ENCODE peak calls at places on chromosomes 11 and 22, in ten cellular contexts. One of them, this sample, is unnamed.
A peak's percentile ranks its signal among the peaks of the same experiment; 100 is the strongest.

GRCh38 chr11:44634401-44635281 is 69.2 kb downstream of the CD82 start:
- DNase-seq in right lobe of liver: peak; percentile 86
- DNase-seq in heart left ventricle: peak; percentile 82
- DNase-seq in H1: no peak
- DNase-seq in K562: peak; percentile 72
- DNase-seq in stomach: peak; percentile 35
- DNase-seq in IMR-90: peak; percentile 79
- DNase-seq in uterus: peak; percentile 94
- DNase-seq in body of pancreas: peak; percentile 78
- DNase-seq in transverse colon: peak; percentile 51
- DNase-seq in this sample: peak; percentile 96

GRCh38 chr22:49871482-49871881 is 17.8 kb downstream of the ZBED4 start:
- DNase-seq in stomach: no peak
- DNase-seq in transverse colon: no peak
- DNase-seq in K562: peak; percentile 53
- DNase-seq in H1: no peak
- DNase-seq in right lobe of liver: no peak
- DNase-seq in uterus: no peak
- DNase-seq in body of pancreas: no peak
- DNase-seq in heart left ventricle: no peak
- DNase-seq in IMR-90: no peak
- DNase-seq in this sample: no peak

GRCh38 chr11:113449743-113450142 is 25.5 kb downstream of the DRD2 start:
- DNase-seq in transverse colon: no peak
- DNase-seq in stomach: no peak
- DNase-seq in heart left ventricle: no peak
- DNase-seq in right lobe of liver: no peak
- DNase-seq in uterus: no peak
- DNase-seq in IMR-90: no peak
- DNase-seq in body of pancreas: no peak
- DNase-seq in K562: no peak
- DNase-seq in H1: no peak
- DNase-seq in this sample: no peak

GRCh38 chr11:87361891-87362290 is 324.2 kb downstream of the TMEM135 start:
- DNase-seq in transverse colon: no peak
- DNase-seq in K562: no peak
- DNase-seq in heart left ventricle: no peak
- DNase-seq in H1: no peak
- DNase-seq in uterus: no peak
- DNase-seq in right lobe of liver: no peak
- DNase-seq in body of pancreas: no peak
- DNase-seq in stomach: no peak
- DNase-seq in IMR-90: no peak
- DNase-seq in this sample: no peak

GRCh38 chr11:61104963-61105362 is 2.7 kb downstream of the CD5 start:
- DNase-seq in H1: no peak
- DNase-seq in K562: no peak
- DNase-seq in uterus: no peak
- DNase-seq in stomach: no peak
- DNase-seq in transverse colon: no peak
- DNase-seq in IMR-90: no peak
- DNase-seq in heart left ventricle: no peak
- DNase-seq in body of pancreas: no peak
- DNase-seq in right lobe of liver: no peak
- DNase-seq in this sample: no peak

GRCh38 chr11:68099057-68099456 is 22.1 kb downstream of the CHKA start:
- DNase-seq in body of pancreas: no peak
- DNase-seq in transverse colon: no peak
- DNase-seq in heart left ventricle: no peak
- DNase-seq in K562: no peak
- DNase-seq in IMR-90: no peak
- DNase-seq in stomach: no peak
- DNase-seq in uterus: no peak
- DNase-seq in H1: no peak
- DNase-seq in right lobe of liver: no peak
- DNase-seq in this sample: no peak

GRCh38 chr22:46661221-46661851 is 41.1 kb downstream of the GRAMD4 start:
- DNase-seq in stomach: no peak
- DNase-seq in H1: no peak
- DNase-seq in heart left ventricle: no peak
- DNase-seq in K562: no peak
- DNase-seq in right lobe of liver: no peak
- DNase-seq in transverse colon: no peak
- DNase-seq in uterus: no peak
- DNase-seq in IMR-90: peak; percentile 76
- DNase-seq in body of pancreas: peak; percentile 29
- DNase-seq in this sample: peak; percentile 90

GRCh38 chr11:43358308-43358669 is 431 bp upstream of the TTC17 start:
- DNase-seq in transverse colon: no peak
- DNase-seq in body of pancreas: no peak
- DNase-seq in heart left ventricle: no peak
- DNase-seq in H1: no peak
- DNase-seq in uterus: no peak
- DNase-seq in right lobe of liver: no peak
- DNase-seq in IMR-90: no peak
- DNase-seq in stomach: no peak
- DNase-seq in K562: no peak
- DNase-seq in this sample: no peak

GRCh38 chr11:59273008-59273841 is 60.5 kb upstream of the MPEG1 start:
- DNase-seq in H1: no peak
- DNase-seq in body of pancreas: peak; percentile 6
- DNase-seq in K562: no peak
- DNase-seq in IMR-90: no peak
- DNase-seq in right lobe of liver: no peak
- DNase-seq in transverse colon: peak; percentile 48
- DNase-seq in stomach: no peak
- DNase-seq in uterus: no peak
- DNase-seq in heart left ventricle: no peak
- DNase-seq in this sample: no peak

GRCh38 chr11:113951487-113951886 is 23.4 kb upstream of the HTR3A start:
- DNase-seq in H1: no peak
- DNase-seq in right lobe of liver: no peak
- DNase-seq in stomach: no peak
- DNase-seq in body of pancreas: no peak
- DNase-seq in uterus: no peak
- DNase-seq in K562: no peak
- DNase-seq in IMR-90: no peak
- DNase-seq in transverse colon: no peak
- DNase-seq in heart left ventricle: no peak
- DNase-seq in this sample: no peak

DNA sequence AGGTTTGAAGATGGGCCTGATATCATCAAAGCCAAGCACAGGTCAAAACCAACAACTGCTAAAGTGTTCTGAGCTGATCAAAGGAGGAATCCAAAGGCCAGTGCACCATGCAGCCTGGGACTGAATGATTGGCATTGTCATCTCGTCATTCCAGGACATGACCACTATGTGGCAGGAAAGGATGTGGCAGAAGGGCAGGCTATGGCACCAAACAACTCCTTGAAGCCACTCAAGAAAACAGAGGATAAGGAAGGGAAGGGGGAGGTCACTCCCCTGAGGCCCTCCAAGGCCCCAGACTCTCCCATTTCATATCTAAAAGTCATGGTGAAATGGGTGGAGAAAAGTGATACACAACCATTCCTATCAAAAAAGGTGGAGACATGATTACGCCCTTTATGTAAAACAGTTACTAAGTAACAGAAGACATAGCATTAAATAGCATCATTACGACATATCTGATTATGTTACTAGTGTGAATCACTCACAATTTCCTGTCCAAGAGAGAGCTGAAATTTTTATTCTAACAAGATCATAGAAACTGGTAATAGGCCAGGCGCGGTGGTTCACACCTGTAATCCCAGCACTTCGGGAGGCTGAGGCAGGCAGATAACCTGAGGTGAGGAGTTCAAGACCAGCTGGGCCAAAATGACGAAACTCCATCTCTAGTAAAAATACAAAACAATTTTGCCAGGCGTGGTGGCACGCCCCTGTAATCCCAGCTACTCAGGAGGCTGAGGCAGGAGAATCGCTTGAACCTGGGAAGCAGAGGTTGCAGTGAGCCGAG is 49.3 kb downstream of the AHNAK start:
- DNase-seq in stomach: peak; percentile 28
- DNase-seq in IMR-90: peak; percentile 81
- DNase-seq in uterus: no peak
- DNase-seq in heart left ventricle: no peak
- DNase-seq in right lobe of liver: no peak
- DNase-seq in K562: no peak
- DNase-seq in H1: no peak
- DNase-seq in transverse colon: peak; percentile 62
- DNase-seq in body of pancreas: peak; percentile 10
- DNase-seq in this sample: no peak
- TF ChIP-seq CTCF in stomach: no peak
- TF ChIP-seq CTCF in IMR-90: peak; percentile 24
- TF ChIP-seq CTCF in uterus: no peak
- TF ChIP-seq CTCF in heart left ventricle: peak; percentile 23
- TF ChIP-seq CTCF in right lobe of liver: peak; percentile 28
- TF ChIP-seq CTCF in K562: peak; percentile 48
- TF ChIP-seq CTCF in H1: peak; percentile 70
- TF ChIP-seq CTCF in transverse colon: peak; percentile 37
- TF ChIP-seq CTCF in body of pancreas: no peak
- TF ChIP-seq CTCF in this sample: no peak

GRCh38 chr11:208177-208916 is 839 bp downstream of the RIC8A start:
- DNase-seq in transverse colon: peak; percentile 88
- DNase-seq in heart left ventricle: peak; percentile 84
- DNase-seq in K562: peak; percentile 76
- DNase-seq in stomach: peak; percentile 85
- DNase-seq in H1: peak; percentile 29
- DNase-seq in body of pancreas: peak; percentile 82
- DNase-seq in uterus: peak; percentile 68
- DNase-seq in right lobe of liver: peak; percentile 87
- DNase-seq in IMR-90: peak; percentile 63
- DNase-seq in this sample: peak; percentile 89
- TF ChIP-seq POLR2A in transverse colon: peak; percentile 80
- TF ChIP-seq POLR2A in heart left ventricle: peak; percentile 83
- TF ChIP-seq POLR2A in K562: peak; percentile 76
- TF ChIP-seq POLR2A in stomach: no peak
- TF ChIP-seq POLR2A in H1: peak; percentile 45
- TF ChIP-seq POLR2A in body of pancreas: peak; percentile 67
- TF ChIP-seq POLR2A in uterus: peak; percentile 86
- TF ChIP-seq POLR2A in right lobe of liver: peak; percentile 90
- TF ChIP-seq POLR2A in IMR-90: peak; percentile 75
- TF ChIP-seq POLR2A in this sample: peak; percentile 60

DNA sequence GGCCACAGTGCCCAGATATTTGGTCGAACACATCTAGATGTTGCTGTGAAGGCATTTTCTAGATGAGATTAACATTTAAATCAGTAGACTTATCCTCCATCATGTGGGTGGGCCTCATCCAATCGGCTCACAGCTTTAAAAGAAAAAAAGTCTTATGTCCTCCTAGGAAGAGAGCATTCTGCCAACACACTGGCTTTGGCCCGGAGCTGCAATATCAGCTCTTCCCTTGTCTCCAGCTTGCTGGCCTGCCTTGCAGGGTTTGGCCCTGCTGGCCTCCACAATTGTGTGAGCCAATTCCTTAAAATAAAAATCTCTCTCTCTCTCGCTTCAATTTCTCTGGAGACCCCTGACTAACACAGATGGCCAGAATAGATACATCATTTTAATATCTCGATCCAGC is 13.1 kb upstream of the ABCC8 start:
- DNase-seq in H1: no peak
- DNase-seq in transverse colon: no peak
- DNase-seq in IMR-90: no peak
- DNase-seq in heart left ventricle: no peak
- DNase-seq in right lobe of liver: no peak
- DNase-seq in K562: no peak
- DNase-seq in uterus: no peak
- DNase-seq in body of pancreas: no peak
- DNase-seq in stomach: no peak
- DNase-seq in this sample: no peak
- H3K27me3 ChIP-seq in H1: no peaks in the 10 kb centered on the region
- H3K27me3 ChIP-seq in transverse colon: no peaks in the 10 kb centered on the region
- H3K27me3 ChIP-seq in IMR-90: peaks cover 10% of the 10 kb centered on the region
- H3K27me3 ChIP-seq in heart left ventricle: no peaks in the 10 kb centered on the region
- H3K27me3 ChIP-seq in right lobe of liver: no peaks in the 10 kb centered on the region
- H3K27me3 ChIP-seq in K562: peaks cover 2% of the 10 kb centered on the region
- H3K27me3 ChIP-seq in uterus: no peaks in the 10 kb centered on the region
- H3K27me3 ChIP-seq in body of pancreas: no peaks in the 10 kb centered on the region
- H3K27me3 ChIP-seq in stomach: peaks cover 25% of the 10 kb centered on the region
- H3K27me3 ChIP-seq in this sample: no peaks in the 10 kb centered on the region

GRCh38 chr11:102813484-102813883 is 15.5 kb upstream of the MMP1 start:
- DNase-seq in IMR-90: no peak
- DNase-seq in K562: no peak
- DNase-seq in uterus: no peak
- DNase-seq in stomach: no peak
- DNase-seq in right lobe of liver: no peak
- DNase-seq in H1: no peak
- DNase-seq in transverse colon: no peak
- DNase-seq in body of pancreas: no peak
- DNase-seq in heart left ventricle: no peak
- DNase-seq in this sample: no peak

GRCh38 chr11:102807921-102808320 is 10.0 kb upstream of the MMP1 start:
- DNase-seq in body of pancreas: no peak
- DNase-seq in K562: peak; percentile 23
- DNase-seq in IMR-90: peak; percentile 19
- DNase-seq in uterus: no peak
- DNase-seq in stomach: peak; percentile 43
- DNase-seq in heart left ventricle: no peak
- DNase-seq in right lobe of liver: no peak
- DNase-seq in H1: peak; percentile 70
- DNase-seq in transverse colon: no peak
- DNase-seq in this sample: peak; percentile 16

GRCh38 chr11:102806296-102806695 is 8.3 kb upstream of the MMP1 start:
- DNase-seq in right lobe of liver: no peak
- DNase-seq in H1: no peak
- DNase-seq in K562: no peak
- DNase-seq in uterus: no peak
- DNase-seq in body of pancreas: no peak
- DNase-seq in transverse colon: no peak
- DNase-seq in heart left ventricle: no peak
- DNase-seq in stomach: no peak
- DNase-seq in IMR-90: peak; percentile 50
- DNase-seq in this sample: no peak

GRCh38 chr11:102812188-102812587 is 14.2 kb upstream of the MMP1 start:
- DNase-seq in uterus: no peak
- DNase-seq in K562: no peak
- DNase-seq in heart left ventricle: no peak
- DNase-seq in body of pancreas: no peak
- DNase-seq in stomach: no peak
- DNase-seq in IMR-90: no peak
- DNase-seq in right lobe of liver: no peak
- DNase-seq in H1: no peak
- DNase-seq in transverse colon: no peak
- DNase-seq in this sample: no peak

DNA sequence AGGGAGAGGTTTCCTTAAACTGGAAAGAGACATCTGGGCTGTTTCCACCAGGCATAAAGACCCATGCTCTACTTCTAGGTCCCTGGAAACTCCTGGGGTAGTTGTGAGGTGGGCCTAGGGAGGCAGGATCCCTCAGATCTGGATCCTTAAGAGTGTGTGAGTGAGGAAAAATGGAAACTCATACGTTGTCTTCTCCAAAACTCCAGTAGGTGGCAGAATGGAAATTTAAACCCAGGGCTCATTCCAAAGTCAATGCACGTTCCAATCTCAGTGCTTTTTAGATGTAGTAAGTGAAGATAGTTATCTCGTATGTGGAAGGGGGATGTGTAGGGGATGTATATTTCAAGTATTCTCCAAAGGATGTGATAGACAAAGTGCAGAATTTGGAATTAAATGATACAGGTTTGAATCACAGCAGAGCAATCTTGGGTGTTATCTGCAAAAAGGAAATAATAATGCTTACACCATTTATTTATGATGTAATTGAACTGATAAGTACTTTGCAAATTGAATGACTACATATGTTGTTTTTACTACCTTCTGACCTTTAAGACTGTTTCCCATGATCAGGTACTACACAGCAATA is 13.1 kb upstream of the MMP1 start:
- DNase-seq in stomach: no peak
- DNase-seq in heart left ventricle: no peak
- DNase-seq in right lobe of liver: no peak
- DNase-seq in IMR-90: peak; percentile 45
- DNase-seq in uterus: no peak
- DNase-seq in H1: no peak
- DNase-seq in transverse colon: no peak
- DNase-seq in body of pancreas: no peak
- DNase-seq in K562: no peak
- DNase-seq in this sample: no peak
- TF ChIP-seq CTCF in stomach: peak; percentile 33
- TF ChIP-seq CTCF in heart left ventricle: no peak
- TF ChIP-seq CTCF in right lobe of liver: peak; percentile 27
- TF ChIP-seq CTCF in IMR-90: peak; percentile 53
- TF ChIP-seq CTCF in uterus: no peak
- TF ChIP-seq CTCF in H1: no peak
- TF ChIP-seq CTCF in transverse colon: peak; percentile 43
- TF ChIP-seq CTCF in body of pancreas: peak; percentile 10
- TF ChIP-seq CTCF in K562: peak; percentile 26
- TF ChIP-seq CTCF in this sample: peak; percentile 33